ENCODE peak calls at places on chromosome 16, in seven cellular contexts. B is heart left ventricle, S is sigmoid colon, H is spleen, C is adrenal gland, M is suprapubic skin, W is NB4. J is an unnamed sample.

GRCh38 chr16:14289692-14290340 is 218.7 kb downstream of the MRTFB start:
- DNase-seq in B (no peak), S (no peak), H (peak), C (peak), M (no peak), W (peak), J (no peak)

GRCh38 chr16:50972899-50973298 is 178.2 kb downstream of the SALL1 start:
- DNase-seq in B (no peak), S (no peak), H (no peak), C (no peak), M (no peak), W (no peak), J (no peak)

GRCh38 chr16:65745201-65745600 is 621.3 kb upstream of the CDH5 start:
- DNase-seq in B (no peak), S (no peak), H (no peak), C (no peak), M (no peak), W (no peak), J (no peak)

GRCh38 chr16:47492428-47493357 is 31.6 kb downstream of the PHKB start:
- DNase-seq in B (peak), S (peak), H (peak), C (peak), M (peak), W (peak), J (peak)

GRCh38 chr16:79271583-79271982 is 329.0 kb downstream of the MAF start:
- DNase-seq in B (no peak), S (no peak), H (no peak), C (no peak), M (no peak), W (no peak), J (no peak)

GRCh38 chr16:25064967-25065366 is 46.6 kb upstream of the LCMT1 start:
- DNase-seq in B (no peak), S (peak), H (no peak), C (peak), M (no peak), W (peak), J (no peak)

GRCh38 chr16:27199747-27200146 is 3.6 kb upstream of the KDM8 start:
- DNase-seq in B (no peak), S (no peak), H (peak), C (no peak), M (no peak), W (peak), J (no peak)

GRCh38 chr16:60310836-60311445 is 1576.8 kb upstream of the GOT2 start:
- DNase-seq in B (no peak), S (no peak), H (no peak), C (no peak), M (no peak), W (no peak), J (no peak)

GRCh38 chr16:87178977-87179376 is 138.2 kb downstream of the C16orf95 start:
- DNase-seq in B (peak), S (no peak), H (peak), C (peak), M (no peak), W (no peak), J (no peak)
- TF ChIP-seq POLR2A in B (no peak), S (no peak), H (no peak), C (no peak), M (no peak), W (no peak), J (no peak)

GRCh38 chr16:88941051-88941932 is 35.7 kb downstream of the CBFA2T3 start:
- DNase-seq in B (peak), S (no peak), H (peak), C (no peak), M (no peak), W (peak), J (peak)

GRCh38 chr16:88945473-88945872 is 31.5 kb downstream of the CBFA2T3 start:
- DNase-seq in B (no peak), S (no peak), H (peak), C (no peak), M (no peak), W (no peak), J (no peak)

GRCh38 chr16:88943131-88943664 is 33.8 kb downstream of the CBFA2T3 start:
- DNase-seq in B (no peak), S (no peak), H (no peak), C (no peak), M (no peak), W (no peak), J (no peak)

GRCh38 chr16:88941933-88942909 is 34.8 kb downstream of the CBFA2T3 start:
- DNase-seq in B (no peak), S (no peak), H (peak), C (no peak), M (no peak), W (peak), J (peak)

DNA sequence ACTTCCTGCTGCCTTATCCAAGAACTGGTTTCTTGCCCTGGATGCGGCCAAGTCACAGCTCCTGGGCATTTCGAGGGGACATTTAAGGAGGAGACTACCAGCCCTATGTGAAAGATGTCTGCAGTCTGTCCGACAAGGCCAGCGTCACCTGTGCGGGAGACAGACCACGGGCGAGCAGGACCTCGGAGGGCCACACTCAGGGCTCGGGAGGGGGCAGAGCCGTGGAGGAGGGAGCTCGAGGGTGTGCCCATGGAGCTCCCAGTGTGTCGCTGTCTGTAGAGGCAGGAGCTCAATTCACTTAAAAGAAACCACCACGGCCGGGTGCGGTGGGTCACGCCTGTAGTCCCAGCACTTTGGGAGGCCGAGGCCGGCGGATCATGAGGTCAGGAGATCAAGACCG is 33.3 kb downstream of the CBFA2T3 start:
- DNase-seq in B (no peak), S (no peak), H (peak), C (no peak), M (no peak), W (no peak), J (no peak)
- H3K4me3 ChIP-seq in B (no peak), S (no peak), H (no peak), C (no peak), M (no peak), W (no peak), J (no peak)

GRCh38 chr16:69424053-69424934 is at the start of gene CYB5B:
- DNase-seq in B (peak), S (peak), H (peak), C (peak), M (peak), W (peak), J (peak)
- TF ChIP-seq POLR2A in B (peak), S (peak), H (peak), C (peak), M (peak), W (peak), J (peak)

GRCh38 chr16:86364653-86365380 is 145.5 kb upstream of the FOXF1 start:
- DNase-seq in B (no peak), S (peak), H (no peak), C (no peak), M (no peak), W (no peak), J (no peak)
- H3K4me3 ChIP-seq in B (no peak), S (no peak), H (no peak), C (no peak), M (no peak), W (no peak), J (no peak)

J was measured in transverse colon.